ENCODE peak calls at places on chromosomes 6 and 20, in nine cellular contexts. L, P, H, S, Q, E, R, C and I are unnamed samples.

GRCh38 chr6:12751694-12752304 is 35.2 kb downstream of the PHACTR1 start:
- DNase-seq in L (peak), P (peak), H (peak), S (no peak), Q (peak), E (peak), R (peak), C (peak), I (peak)

GRCh38 chr6:137819740-137820139 is 47.3 kb upstream of the TNFAIP3 start:
- DNase-seq in L (no peak), P (no peak), H (no peak), S (no peak), Q (peak), E (no peak), R (no peak), C (no peak), I (no peak)

GRCh38 chr6:126788961-126789365 is 329.5 kb upstream of the RSPO3 start:
- DNase-seq in L (no peak), P (peak), H (no peak), S (no peak), Q (no peak), E (no peak), R (no peak), C (no peak), I (no peak)

GRCh38 chr6:28737750-28738395 is 185.9 kb downstream of the TRIM27 start:
- DNase-seq in L (no peak), P (peak), H (peak), S (no peak), Q (no peak), E (no peak), R (no peak), C (no peak), I (no peak)

GRCh38 chr6:72553531-72554202 is 68.2 kb upstream of the KCNQ5 start:
- DNase-seq in L (no peak), P (peak), H (peak), S (no peak), Q (no peak), E (peak), R (peak), C (peak), I (peak)

GRCh38 chr6:159334068-159334467 is 164.9 kb downstream of the FNDC1 start:
- DNase-seq in L (no peak), P (no peak), H (no peak), S (no peak), Q (no peak), E (no peak), R (no peak), C (no peak), I (no peak)

GRCh38 chr20:64173116-64173515 is 8.9 kb downstream of the MYT1 start:
- DNase-seq in L (no peak), P (no peak), H (no peak), S (no peak), Q (no peak), E (no peak), R (no peak), C (no peak), I (no peak)

GRCh38 chr6:1310628-1311399 is 1.1 kb upstream of the FOXQ1 start:
- DNase-seq in L (no peak), P (no peak), H (no peak), S (peak), Q (no peak), E (no peak), R (no peak), C (peak), I (no peak)

GRCh38 chr6:155341130-155341828 is 27.0 kb upstream of the TFB1M start:
- DNase-seq in L (no peak), P (no peak), H (peak), S (no peak), Q (peak), E (peak), R (peak), C (no peak), I (peak)

GRCh38 chr20:31684153-31685003 is 38.3 kb downstream of the BCL2L1 start:
- DNase-seq in L (no peak), P (no peak), H (no peak), S (peak), Q (peak), E (no peak), R (no peak), C (no peak), I (no peak)

DNA sequence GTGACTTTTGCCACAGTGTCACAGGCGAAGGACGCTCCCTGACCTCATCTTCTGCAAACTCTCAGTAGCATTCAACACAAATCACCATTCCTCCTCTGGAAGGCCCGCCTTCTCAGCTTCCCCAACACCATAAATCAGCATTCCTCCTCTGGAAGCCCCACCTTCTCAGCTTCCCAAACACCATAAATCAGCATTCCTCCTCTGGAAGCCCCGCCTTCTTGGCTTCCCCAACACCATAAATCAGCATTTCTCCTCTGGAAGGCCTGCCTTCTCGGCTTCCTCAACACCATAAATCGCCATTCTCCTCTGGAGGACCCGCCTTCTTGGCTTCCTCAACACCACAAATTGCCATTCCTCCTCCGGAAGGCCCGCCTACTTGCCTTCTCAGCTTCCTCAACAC is 288.1 kb upstream of the AGPAT4 start:
- DNase-seq in L (no peak), P (peak), H (no peak), S (no peak), Q (no peak), E (no peak), R (no peak), C (no peak), I (no peak)
- TF ChIP-seq CTCF in L (no peak), P (no peak), H (no peak), S (no peak), Q (no peak), E (no peak), R (no peak), C (no peak), I (no peak)

DNA sequence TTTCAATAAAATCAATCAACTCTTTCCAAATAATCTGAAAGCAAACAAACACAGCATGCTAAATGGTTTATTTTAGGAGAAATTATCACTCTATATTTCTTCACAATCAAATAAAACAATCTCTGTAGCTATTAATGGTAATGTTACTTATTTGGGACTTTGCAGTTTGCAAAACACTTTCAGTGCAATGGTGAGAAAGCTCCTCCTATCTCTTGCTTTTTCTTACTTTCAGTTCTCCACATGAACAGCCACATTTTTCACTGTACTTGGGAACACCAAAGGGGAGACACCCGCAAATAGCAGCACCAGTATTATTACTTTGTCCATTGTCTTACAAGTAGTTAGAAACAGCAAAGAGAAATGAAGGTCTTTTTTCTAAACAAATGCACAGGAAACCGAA is 92.4 kb downstream of the DST start:
- DNase-seq in L (no peak), P (no peak), H (no peak), S (no peak), Q (no peak), E (no peak), R (peak), C (no peak), I (peak)
- H3K4me3 ChIP-seq in L (no peak), P (no peak), H (no peak), S (no peak), Q (no peak), E (peak), R (peak), C (no peak), I (no peak)

DNA sequence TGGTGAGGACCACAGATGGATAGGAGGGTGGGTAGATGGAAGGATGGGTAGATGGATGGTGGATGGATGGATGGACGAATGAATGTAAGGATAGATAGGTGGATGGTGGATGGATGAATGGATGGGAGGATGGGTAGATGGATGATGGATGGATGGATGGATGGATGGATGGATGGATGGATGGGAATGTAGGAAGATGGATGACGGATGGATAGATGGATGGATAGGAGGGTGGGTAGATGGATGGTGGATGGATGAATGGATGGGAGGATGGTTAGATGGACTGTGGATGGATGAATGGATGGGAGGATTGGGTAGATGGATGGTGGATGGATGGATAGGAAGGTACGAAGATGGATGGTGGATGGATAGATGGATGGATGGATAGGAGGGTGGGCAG is 51.1 kb downstream of the BPIFB1 start:
- DNase-seq in L (no peak), P (no peak), H (no peak), S (no peak), Q (no peak), E (no peak), R (no peak), C (no peak), I (no peak)
- TF ChIP-seq CTCF in L (no peak), P (no peak), H (no peak), S (no peak), Q (no peak), E (no peak), R (no peak), C (no peak), I (no peak)

GRCh38 chr6:122778961-122779671 is 400 bp upstream of the FABP7 start:
- DNase-seq in L (no peak), P (no peak), H (no peak), S (no peak), Q (no peak), E (no peak), R (no peak), C (no peak), I (no peak)
- H3K4me3 ChIP-seq in L (no peak), P (no peak), H (no peak), S (no peak), Q (no peak), E (no peak), R (no peak), C (no peak), I (no peak)

DNA sequence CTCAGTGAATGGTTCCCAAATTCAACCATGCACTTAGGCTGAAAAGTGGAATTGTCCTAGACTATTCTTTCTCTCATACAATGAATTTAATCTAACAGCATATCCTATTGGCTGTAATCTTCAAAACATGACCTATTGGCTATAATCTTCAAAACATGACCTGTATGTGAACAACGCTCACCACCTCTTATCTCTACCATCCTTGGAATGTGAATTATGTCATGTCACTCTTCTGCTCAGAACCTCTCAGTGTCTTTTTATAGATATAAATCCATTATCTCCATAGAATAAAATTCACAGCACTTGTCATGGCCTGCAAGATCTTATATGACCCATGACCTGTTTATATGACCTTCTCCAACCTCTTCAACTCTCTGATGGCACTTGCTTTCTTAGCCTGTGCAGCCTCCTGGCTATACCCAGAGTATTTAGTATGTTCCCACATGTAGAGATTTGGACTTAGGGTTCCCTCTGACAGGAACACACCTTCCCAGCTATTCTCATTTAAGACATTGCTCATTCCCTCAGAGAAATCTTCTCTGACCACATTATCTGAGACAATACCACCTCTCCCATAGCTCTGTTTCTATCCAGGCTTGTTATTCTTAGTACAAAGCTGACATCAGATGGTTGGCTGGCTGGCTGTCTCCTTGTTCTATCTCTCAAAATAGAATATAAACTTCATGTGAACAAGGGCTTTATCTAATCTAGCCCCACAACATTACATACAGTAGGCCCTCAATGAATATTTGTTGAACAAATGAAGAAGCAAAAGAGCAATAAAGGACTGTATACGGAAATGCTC is 275.0 kb upstream of the PREP start:
- DNase-seq in L (no peak), P (no peak), H (no peak), S (no peak), Q (no peak), E (peak), R (no peak), C (no peak), I (no peak)
- TF ChIP-seq CTCF in L (no peak), P (no peak), H (no peak), S (no peak), Q (no peak), E (no peak), R (no peak), C (no peak), I (no peak)

DNA sequence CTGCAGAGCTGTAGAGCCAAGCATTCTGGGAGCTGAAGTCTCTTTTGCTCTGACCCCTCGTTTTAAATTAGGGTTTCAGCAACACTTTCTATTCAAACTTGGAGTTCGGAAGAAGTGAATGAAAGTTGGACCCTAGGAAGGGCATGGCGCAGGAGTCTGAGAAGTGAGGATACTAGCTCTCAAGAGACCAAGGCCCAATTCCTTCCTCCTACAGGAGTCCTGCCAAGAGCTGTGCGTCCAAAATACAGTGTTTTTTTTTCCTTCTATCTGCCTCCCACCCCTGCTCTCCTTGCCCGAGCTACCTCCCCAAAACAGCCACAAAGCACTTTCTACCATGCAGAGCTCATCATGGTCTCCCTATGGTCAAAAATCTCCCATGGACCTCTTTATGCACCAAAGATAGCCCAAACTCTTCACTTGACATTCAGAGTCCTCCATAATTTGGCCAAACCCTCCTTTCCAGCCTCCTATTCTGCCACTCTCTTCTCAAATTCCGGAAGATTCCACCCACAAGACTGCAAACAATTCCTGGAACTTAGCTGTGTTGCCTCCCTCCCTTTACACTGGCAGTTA is 649 bp upstream of the CSNK2A1 start:
- DNase-seq in L (no peak), P (no peak), H (no peak), S (no peak), Q (no peak), E (no peak), R (no peak), C (no peak), I (no peak)
- H3K4me3 ChIP-seq in L (peak), P (peak), H (peak), S (peak), Q (peak), E (no peak), R (peak), C (peak), I (peak)

GRCh38 chr6:141610741-141611140 is 522.0 kb upstream of the GJE1 start:
- DNase-seq in L (no peak), P (peak), H (peak), S (no peak), Q (no peak), E (peak), R (peak), C (peak), I (peak)
- TF ChIP-seq CTCF in L (no peak), P (no peak), H (peak), S (no peak), Q (no peak), E (peak), R (peak), C (no peak), I (peak)